ENCODE peak calls at places on chromosomes 11 and 22, in four cellular contexts. One of them, this sample, is unnamed. For H3K9me3, the result is how much of the 10 kb centered on the place peaks cover.

GRCh38 chr22:22748297-22748743 is 103.9 kb downstream of the GGTLC2 start:
- DNase-seq in fibroblast of lung: peak
- DNase-seq in kidney: no peak
- DNase-seq in GM23248: peak
- DNase-seq in this sample: peak

GRCh38 chr22:49626361-49627216 is 201.1 kb downstream of the BRD1 start:
- DNase-seq in kidney: peak
- DNase-seq in fibroblast of lung: no peak
- DNase-seq in GM23248: no peak
- DNase-seq in this sample: no peak

GRCh38 chr11:10019906-10020682 is 273.9 kb downstream of the SBF2 start:
- DNase-seq in GM23248: peak
- DNase-seq in kidney: no peak
- DNase-seq in fibroblast of lung: no peak
- DNase-seq in this sample: no peak

GRCh38 chr11:80197155-80197554 is 756.3 kb upstream of the TENM4 start:
- DNase-seq in fibroblast of lung: no peak
- DNase-seq in kidney: no peak
- DNase-seq in GM23248: no peak
- DNase-seq in this sample: no peak

GRCh38 chr22:24926849-24927579 is 19.5 kb downstream of the LHFPL7 start:
- DNase-seq in kidney: no peak
- DNase-seq in GM23248: peak
- DNase-seq in fibroblast of lung: peak
- DNase-seq in this sample: no peak

GRCh38 chr11:93993747-93994146 is 27.4 kb upstream of the HEPHL1 start:
- DNase-seq in kidney: no peak
- DNase-seq in fibroblast of lung: no peak
- DNase-seq in GM23248: no peak
- DNase-seq in this sample: no peak

GRCh38 chr22:49551897-49552659 is 275.6 kb downstream of the BRD1 start:
- DNase-seq in kidney: peak
- DNase-seq in GM23248: no peak
- DNase-seq in fibroblast of lung: no peak
- DNase-seq in this sample: no peak

GRCh38 chr11:2300290-2300935 is 1.3 kb downstream of the C11orf21 start:
- DNase-seq in kidney: peak
- DNase-seq in fibroblast of lung: no peak
- DNase-seq in GM23248: no peak
- DNase-seq in this sample: no peak

GRCh38 chr22:39253427-39254070 is 8.8 kb upstream of the PDGFB start:
- DNase-seq in fibroblast of lung: peak
- DNase-seq in GM23248: peak
- DNase-seq in kidney: peak
- DNase-seq in this sample: peak

GRCh38 chr22:21876486-21877176 is 9.2 kb upstream of the MAPK1 start:
- DNase-seq in GM23248: peak
- DNase-seq in kidney: no peak
- DNase-seq in fibroblast of lung: peak
- DNase-seq in this sample: peak

GRCh38 chr22:29306830-29307657 is 594 bp downstream of the GAS2L1 start:
- DNase-seq in fibroblast of lung: peak
- DNase-seq in kidney: peak
- DNase-seq in GM23248: peak
- DNase-seq in this sample: peak

GRCh38 chr11:87316491-87316890 is 278.8 kb downstream of the TMEM135 start:
- DNase-seq in kidney: no peak
- DNase-seq in GM23248: no peak
- DNase-seq in fibroblast of lung: no peak
- DNase-seq in this sample: no peak

GRCh38 chr11:33772300-33772699 is 2.0 kb downstream of the FBXO3 start:
- DNase-seq in kidney: no peak
- DNase-seq in fibroblast of lung: no peak
- DNase-seq in GM23248: peak
- DNase-seq in this sample: no peak

GRCh38 chr11:59283825-59284772 is 71.4 kb upstream of the MPEG1 start:
- DNase-seq in kidney: no peak
- DNase-seq in GM23248: peak
- DNase-seq in fibroblast of lung: peak
- DNase-seq in this sample: peak

GRCh38 chr11:12731841-12732336 is 57.7 kb downstream of the TEAD1 start:
- DNase-seq in GM23248: peak
- DNase-seq in fibroblast of lung: no peak
- DNase-seq in kidney: no peak
- DNase-seq in this sample: no peak

GRCh38 chr11:47225552-47226137 is 10.9 kb downstream of the DDB2 start:
- DNase-seq in kidney: no peak
- DNase-seq in GM23248: no peak
- DNase-seq in fibroblast of lung: peak
- DNase-seq in this sample: peak

GRCh38 chr11:43053638-43054412 is 258.0 kb upstream of the API5 start:
- DNase-seq in fibroblast of lung: no peak
- DNase-seq in GM23248: no peak
- DNase-seq in kidney: no peak
- DNase-seq in this sample: no peak

GRCh38 chr11:71204748-71205664 is 47.4 kb downstream of the SHANK2 start:
- DNase-seq in GM23248: no peak
- DNase-seq in kidney: peak
- DNase-seq in fibroblast of lung: no peak
- DNase-seq in this sample: no peak

GRCh38 chr22:30290679-30291333 is 1.5 kb upstream of the CASTOR1 start:
- DNase-seq in kidney: peak
- DNase-seq in GM23248: peak
- DNase-seq in fibroblast of lung: peak
- DNase-seq in this sample: peak

GRCh38 chr11:80034801-80035200 is 594.0 kb upstream of the TENM4 start:
- DNase-seq in GM23248: no peak
- DNase-seq in kidney: no peak
- DNase-seq in fibroblast of lung: no peak
- DNase-seq in this sample: no peak

GRCh38 chr22:36728505-36728904 is 25.0 kb upstream of the CACNG2 start:
- DNase-seq in GM23248: no peak
- DNase-seq in kidney: no peak
- DNase-seq in fibroblast of lung: no peak
- DNase-seq in this sample: no peak

GRCh38 chr11:2798951-2799761 is 86.4 kb downstream of the CDKN1C start:
- DNase-seq in kidney: peak
- DNase-seq in GM23248: no peak
- DNase-seq in fibroblast of lung: peak
- DNase-seq in this sample: no peak

GRCh38 chr11:74822187-74822586 is 73.5 kb downstream of the RNF169 start:
- DNase-seq in fibroblast of lung: peak
- DNase-seq in kidney: no peak
- DNase-seq in GM23248: peak
- DNase-seq in this sample: peak

GRCh38 chr22:44870021-44870420 is 117.6 kb downstream of the ARHGAP8 start:
- DNase-seq in fibroblast of lung: no peak
- DNase-seq in kidney: peak
- DNase-seq in GM23248: peak
- DNase-seq in this sample: peak

GRCh38 chr11:131658952-131659351 is 288.5 kb downstream of the NTM start:
- DNase-seq in GM23248: no peak
- DNase-seq in kidney: no peak
- DNase-seq in fibroblast of lung: no peak
- DNase-seq in this sample: no peak

GRCh38 chr11:8127442-8127841 is 41.4 kb downstream of the RIC3 start:
- DNase-seq in fibroblast of lung: no peak
- DNase-seq in GM23248: no peak
- DNase-seq in kidney: no peak
- DNase-seq in this sample: no peak

DNA sequence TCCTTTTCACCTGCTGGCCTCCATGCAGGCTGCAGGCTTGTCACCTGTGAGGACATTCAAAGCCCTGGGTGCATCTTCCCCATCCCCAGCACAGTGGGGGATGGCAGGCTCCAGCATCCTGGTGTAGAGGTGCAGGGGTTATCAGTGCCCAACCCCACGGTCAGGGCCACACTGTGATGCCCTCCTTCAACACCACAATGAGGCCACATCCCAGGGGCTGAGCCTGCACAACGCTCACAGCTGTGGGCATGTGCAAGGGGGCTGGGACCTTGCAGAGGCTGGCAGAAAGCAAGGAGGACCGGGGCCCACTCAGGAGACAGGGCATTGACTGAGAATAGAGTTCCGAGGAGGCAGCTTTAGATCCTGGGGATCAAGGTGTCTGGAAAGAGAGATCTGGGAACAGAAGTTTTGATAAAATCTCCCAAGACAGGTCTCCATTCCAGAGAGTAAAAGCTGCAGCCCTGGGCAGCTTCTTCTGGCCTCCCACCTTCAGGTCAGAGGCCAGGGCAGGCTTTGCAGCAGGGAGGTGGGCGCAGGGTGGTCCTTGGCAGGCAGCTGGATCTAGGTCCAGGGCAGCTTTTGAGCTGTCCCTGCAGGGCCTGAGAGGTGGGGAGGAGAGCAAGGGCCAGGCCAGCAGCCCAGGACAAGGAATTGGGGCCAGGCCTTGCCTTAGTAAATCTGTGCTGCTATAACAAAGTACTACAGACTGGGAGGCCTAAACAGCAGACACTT is 250.8 kb upstream of the B3GAT1 start:
- DNase-seq in fibroblast of lung: no peak
- DNase-seq in kidney: no peak
- DNase-seq in GM23248: no peak
- DNase-seq in this sample: no peak
- H3K9me3 ChIP-seq in fibroblast of lung: under half
- H3K9me3 ChIP-seq in kidney: under half
- H3K9me3 ChIP-seq in GM23248: under half
- H3K9me3 ChIP-seq in this sample: under half

DNA sequence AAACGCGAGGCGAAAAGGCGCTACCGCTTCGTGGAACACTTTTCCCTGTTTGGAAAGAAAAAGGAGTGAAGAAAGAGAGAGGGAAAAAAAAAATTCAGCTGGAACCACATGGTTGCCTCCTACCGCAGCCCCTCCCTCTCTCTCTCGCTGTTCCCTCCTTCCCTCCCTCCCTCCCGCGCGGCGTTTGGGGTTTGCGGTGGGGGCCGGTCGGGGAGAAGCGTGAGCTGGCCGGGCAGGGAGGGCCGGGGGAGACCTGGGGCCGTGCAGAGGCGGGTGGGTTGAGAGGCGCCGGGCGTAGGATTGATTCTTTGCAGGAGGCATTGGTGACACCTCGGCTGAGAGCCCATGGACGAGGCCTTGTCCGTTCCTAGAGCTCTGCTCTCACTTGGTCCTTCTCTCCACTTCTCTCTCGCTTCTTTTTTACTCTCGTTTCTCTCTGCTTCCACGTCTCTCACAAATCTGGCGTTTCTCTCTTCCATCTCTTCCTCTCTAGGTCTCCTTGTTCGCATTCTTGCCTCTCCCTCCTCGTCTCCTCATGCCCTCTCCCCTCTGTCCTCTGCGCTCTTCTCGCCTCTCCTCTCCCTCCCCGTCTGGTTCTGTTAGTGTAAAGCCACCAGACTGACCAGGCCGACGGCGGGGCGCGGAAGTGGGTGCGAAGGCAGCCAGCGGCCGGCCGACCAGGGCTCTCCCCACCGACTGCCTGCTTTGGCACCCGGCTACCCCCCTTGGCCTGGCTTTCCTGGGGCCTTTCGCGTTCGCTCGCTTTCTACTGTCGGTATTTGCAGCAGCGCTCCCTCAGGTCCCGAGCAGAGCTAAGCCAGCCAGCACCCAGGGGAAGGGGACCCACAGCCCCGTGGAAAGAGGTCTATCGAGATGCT is at the start of gene CLMP:
- DNase-seq in GM23248: peak
- DNase-seq in kidney: peak
- DNase-seq in fibroblast of lung: peak
- DNase-seq in this sample: peak
- H3K4me3 ChIP-seq in GM23248: peak
- H3K4me3 ChIP-seq in kidney: peak
- H3K4me3 ChIP-seq in fibroblast of lung: peak
- H3K4me3 ChIP-seq in this sample: peak

GRCh38 chr11:112157274-112157766 is 6.6 kb downstream of the IL18 start:
- DNase-seq in fibroblast of lung: peak
- DNase-seq in GM23248: peak
- DNase-seq in kidney: no peak
- DNase-seq in this sample: peak
- H3K9ac ChIP-seq in fibroblast of lung: no peak
- H3K9ac ChIP-seq in GM23248: no peak
- H3K9ac ChIP-seq in kidney: no peak
- H3K9ac ChIP-seq in this sample: no peak

GRCh38 chr11:72655014-72655413 is 19.2 kb downstream of the PDE2A start:
- DNase-seq in fibroblast of lung: no peak
- DNase-seq in kidney: no peak
- DNase-seq in GM23248: no peak
- DNase-seq in this sample: no peak
- H3K9me3 ChIP-seq in fibroblast of lung: under half
- H3K9me3 ChIP-seq in kidney: under half
- H3K9me3 ChIP-seq in GM23248: under half
- H3K9me3 ChIP-seq in this sample: under half

DNA sequence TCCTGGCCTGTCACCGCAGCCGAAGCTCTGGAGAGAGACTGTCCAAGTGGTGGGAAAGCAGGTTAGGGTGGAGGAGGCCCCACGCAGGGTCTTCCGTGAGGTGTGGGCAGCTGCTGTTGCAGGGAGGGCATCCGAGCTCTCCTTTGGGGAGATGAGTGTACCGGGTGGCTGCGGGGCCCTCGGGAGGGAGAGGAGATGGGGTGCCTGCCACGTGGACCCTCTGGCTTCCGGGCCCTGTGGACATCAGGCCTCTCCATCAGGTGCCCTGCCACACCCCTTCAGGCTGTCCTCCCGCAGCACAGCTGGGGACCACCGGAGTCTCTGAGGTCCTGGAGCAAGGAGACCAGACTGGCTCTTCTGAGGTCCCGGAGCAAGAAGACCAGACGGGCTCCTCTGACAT is 1.7 kb downstream of the PTDSS2 start:
- DNase-seq in fibroblast of lung: no peak
- DNase-seq in kidney: peak
- DNase-seq in GM23248: no peak
- DNase-seq in this sample: no peak
- H3K4me3 ChIP-seq in fibroblast of lung: peak
- H3K4me3 ChIP-seq in kidney: peak
- H3K4me3 ChIP-seq in GM23248: peak
- H3K4me3 ChIP-seq in this sample: peak

GRCh38 chr11:32164836-32165235 is 74.0 kb downstream of the RCN1 start:
- DNase-seq in kidney: no peak
- DNase-seq in fibroblast of lung: no peak
- DNase-seq in GM23248: no peak
- DNase-seq in this sample: no peak
- H3K9ac ChIP-seq in kidney: no peak
- H3K9ac ChIP-seq in fibroblast of lung: no peak
- H3K9ac ChIP-seq in GM23248: no peak
- H3K9ac ChIP-seq in this sample: no peak

GRCh38 chr22:47944941-47945340 is 1182.5 kb downstream of the TBC1D22A start:
- DNase-seq in fibroblast of lung: no peak
- DNase-seq in GM23248: no peak
- DNase-seq in kidney: no peak
- DNase-seq in this sample: no peak

GRCh38 chr22:47943729-47944700 is 1181.6 kb downstream of the TBC1D22A start:
- DNase-seq in kidney: no peak
- DNase-seq in fibroblast of lung: no peak
- DNase-seq in GM23248: no peak
- DNase-seq in this sample: no peak

DNA sequence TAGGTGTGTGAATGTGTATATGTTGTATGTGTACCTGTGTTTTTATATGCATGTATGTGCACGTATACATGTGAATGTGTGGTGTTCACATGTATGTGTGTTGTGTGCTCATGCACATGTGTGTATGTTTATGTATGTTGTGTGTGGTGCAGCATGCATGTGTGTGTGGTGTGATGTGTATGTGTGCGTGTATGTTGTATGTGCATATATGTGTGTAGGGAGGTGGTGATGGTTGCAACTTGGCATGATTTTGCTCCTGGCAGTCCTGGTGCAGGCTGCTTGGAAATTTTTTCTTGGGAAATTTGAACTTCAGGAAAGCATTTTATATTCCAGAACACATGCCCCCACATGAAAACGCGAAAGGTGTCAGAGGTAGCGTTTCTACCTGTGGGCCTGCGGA is 1177.8 kb downstream of the TBC1D22A start:
- DNase-seq in fibroblast of lung: no peak
- DNase-seq in kidney: no peak
- DNase-seq in GM23248: no peak
- DNase-seq in this sample: no peak
- H3K9me3 ChIP-seq in fibroblast of lung: under half
- H3K9me3 ChIP-seq in kidney: under half
- H3K9me3 ChIP-seq in GM23248: under half
- H3K9me3 ChIP-seq in this sample: under half